ENCODE peak calls at places on chromosomes 11 and 22, in eight cellular contexts. S, Z, L, E, F, J, T and N are unnamed samples.

GRCh38 chr22:39090426-39091064 is 6.5 kb upstream of the APOBEC3H start:
- DNase-seq in Z (no peak), L (peak; percentile 76), F (peak; percentile 88), S (no peak), E (no peak), T (no peak), J (no peak), N (no peak)

GRCh38 chr11:74011360-74012071 is 2.6 kb upstream of the UCP3 start:
- DNase-seq in J (no peak), E (peak; percentile 10), Z (peak; percentile 62), F (peak; percentile 77), S (no peak), L (no peak), T (no peak), N (no peak)

GRCh38 chr22:23306438-23306921 is 126.2 kb downstream of the BCR start:
- DNase-seq in J (no peak), F (no peak), Z (no peak), S (peak; percentile 23), L (no peak), E (no peak), T (no peak), N (no peak)

GRCh38 chr11:114566273-114566672 is 6.6 kb upstream of the NXPE1 start:
- DNase-seq in E (no peak), F (no peak), Z (no peak), L (no peak), J (no peak), S (no peak), T (no peak), N (no peak)

GRCh38 chr11:132844956-132845355 is 687.3 kb downstream of the OPCML start:
- DNase-seq in S (no peak), T (no peak), F (no peak), E (peak; percentile 85), J (no peak), L (no peak), Z (no peak), N (no peak)

GRCh38 chr11:82229346-82229745 is 504.3 kb downstream of the FAM181B start:
- DNase-seq in Z (no peak), F (no peak), L (no peak), E (no peak), S (no peak), J (peak; percentile 55), T (no peak), N (no peak)

GRCh38 chr22:23089010-23089409 is 18.7 kb downstream of the GNAZ start:
- DNase-seq in S (no peak), T (no peak), E (no peak), F (no peak), Z (no peak), J (no peak), L (no peak), N (no peak)

GRCh38 chr11:2383823-2384722 is 7.0 kb downstream of the CD81 start:
- DNase-seq in Z (no peak), S (peak; percentile 52), F (peak; percentile 34), L (no peak), T (no peak), J (no peak), E (no peak), N (no peak)

GRCh38 chr11:120137187-120137610 is 714 bp downstream of the TRIM29 start:
- DNase-seq in S (peak; percentile 8), Z (peak; percentile 56), E (no peak), F (no peak), J (no peak), T (no peak), L (no peak), N (no peak)

GRCh38 chr11:3920148-3920852 is 64.8 kb downstream of the STIM1 start:
- DNase-seq in E (peak; percentile 38), S (peak; percentile 41), Z (peak; percentile 76), F (peak; percentile 85), J (no peak), T (no peak), L (peak; percentile 42), N (no peak)

GRCh38 chr22:35684732-35685131 is 32.9 kb upstream of the APOL5 start:
- DNase-seq in F (no peak), L (no peak), J (no peak), S (no peak), E (no peak), T (no peak), Z (no peak), N (no peak)

GRCh38 chr11:62295504-62295903 is 3.4 kb downstream of the SCGB1D4 start:
- DNase-seq in J (no peak), L (no peak), T (peak; percentile 40), F (no peak), S (no peak), Z (no peak), E (peak; percentile 22), N (no peak)

GRCh38 chr22:36425977-36426523 is 38.3 kb upstream of the MYH9 start:
- DNase-seq in E (no peak), S (peak; percentile 47), T (no peak), L (no peak), F (no peak), Z (no peak), J (peak; percentile 12), N (no peak)

GRCh38 chr11:9787981-9788521 is 124.2 kb downstream of the SWAP70 start:
- DNase-seq in Z (peak; percentile 73), L (no peak), S (no peak), T (no peak), F (no peak), J (no peak), E (peak; percentile 92), N (no peak)

GRCh38 chr11:112238041-112238440 is 11.8 kb downstream of the PTS start:
- DNase-seq in Z (no peak), T (no peak), E (no peak), F (no peak), S (no peak), J (no peak), L (no peak), N (no peak)

GRCh38 chr11:44950036-44950624 is 553 bp downstream of the TP53I11 start:
- DNase-seq in T (peak; percentile 37), E (no peak), L (peak; percentile 14), F (peak; percentile 53), Z (no peak), J (no peak), S (peak; percentile 42), N (no peak)

GRCh38 chr11:6438979-6439571 is 1.7 kb downstream of the HPX start:
- DNase-seq in T (peak; percentile 26), L (peak; percentile 8), E (peak; percentile 73), Z (no peak), F (peak; percentile 52), J (peak; percentile 39), S (no peak), N (no peak)